ENCODE peak calls at places on chromosomes 4 and X, in ten cellular contexts. One of them, this sample, is unnamed.
A peak's percentile ranks its signal among the peaks of the same experiment; 100 is the strongest.

GRCh38 chrX:80022363-80023031 is 7.9 kb downstream of the TBX22 start:
- DNase-seq in tibial artery: no peak
- DNase-seq in HCT116: no peak
- DNase-seq in AG09309: no peak
- DNase-seq in fibroblast of mammary gland: no peak
- DNase-seq in esophagus squamous epithelium: no peak
- DNase-seq in RWPE2: no peak
- DNase-seq in lung: no peak
- DNase-seq in fibroblast of pulmonary artery: no peak
- DNase-seq in A549: no peak
- DNase-seq in this sample: no peak

GRCh38 chrX:28997716-28998115 is 410.5 kb downstream of the IL1RAPL1 start:
- DNase-seq in tibial artery: no peak
- DNase-seq in HCT116: no peak
- DNase-seq in AG09309: no peak
- DNase-seq in fibroblast of mammary gland: no peak
- DNase-seq in esophagus squamous epithelium: no peak
- DNase-seq in RWPE2: no peak
- DNase-seq in lung: no peak
- DNase-seq in fibroblast of pulmonary artery: peak; percentile 57
- DNase-seq in A549: no peak
- DNase-seq in this sample: no peak

GRCh38 chr4:3077796-3078195 is 3.3 kb downstream of the HTT start:
- DNase-seq in tibial artery: no peak
- DNase-seq in HCT116: no peak
- DNase-seq in AG09309: no peak
- DNase-seq in fibroblast of mammary gland: no peak
- DNase-seq in esophagus squamous epithelium: no peak
- DNase-seq in RWPE2: no peak
- DNase-seq in lung: no peak
- DNase-seq in fibroblast of pulmonary artery: no peak
- DNase-seq in A549: no peak
- DNase-seq in this sample: no peak

GRCh38 chr4:54898941-54899340 is 226.5 kb downstream of the KDR start:
- DNase-seq in tibial artery: no peak
- DNase-seq in HCT116: no peak
- DNase-seq in AG09309: no peak
- DNase-seq in fibroblast of mammary gland: no peak
- DNase-seq in esophagus squamous epithelium: no peak
- DNase-seq in RWPE2: no peak
- DNase-seq in lung: no peak
- DNase-seq in fibroblast of pulmonary artery: no peak
- DNase-seq in A549: no peak
- DNase-seq in this sample: peak; percentile 38

GRCh38 chrX:96704661-96705060 is 20.0 kb downstream of the DIAPH2 start:
- DNase-seq in tibial artery: no peak
- DNase-seq in HCT116: no peak
- DNase-seq in AG09309: no peak
- DNase-seq in fibroblast of mammary gland: peak; percentile 47
- DNase-seq in esophagus squamous epithelium: no peak
- DNase-seq in RWPE2: no peak
- DNase-seq in lung: no peak
- DNase-seq in fibroblast of pulmonary artery: peak; percentile 34
- DNase-seq in A549: no peak
- DNase-seq in this sample: no peak

GRCh38 chrX:12223650-12224049 is 85.4 kb downstream of the FRMPD4 start:
- DNase-seq in tibial artery: no peak
- DNase-seq in HCT116: no peak
- DNase-seq in AG09309: no peak
- DNase-seq in fibroblast of mammary gland: peak; percentile 72
- DNase-seq in esophagus squamous epithelium: no peak
- DNase-seq in RWPE2: no peak
- DNase-seq in lung: no peak
- DNase-seq in fibroblast of pulmonary artery: no peak
- DNase-seq in A549: no peak
- DNase-seq in this sample: no peak

GRCh38 chr4:681736-682451 is 7.1 kb downstream of the SLC49A3 start:
- DNase-seq in tibial artery: no peak
- DNase-seq in HCT116: no peak
- DNase-seq in AG09309: no peak
- DNase-seq in fibroblast of mammary gland: no peak
- DNase-seq in esophagus squamous epithelium: no peak
- DNase-seq in RWPE2: peak; percentile 72
- DNase-seq in lung: peak; percentile 65
- DNase-seq in fibroblast of pulmonary artery: no peak
- DNase-seq in A549: no peak
- DNase-seq in this sample: no peak

GRCh38 chrX:107571296-107571998 is 56.9 kb upstream of the PRPS1 start:
- DNase-seq in tibial artery: peak; percentile 20
- DNase-seq in HCT116: peak; percentile 8
- DNase-seq in AG09309: peak; percentile 65
- DNase-seq in fibroblast of mammary gland: peak; percentile 94
- DNase-seq in esophagus squamous epithelium: no peak
- DNase-seq in RWPE2: peak; percentile 70
- DNase-seq in lung: no peak
- DNase-seq in fibroblast of pulmonary artery: peak; percentile 73
- DNase-seq in A549: peak; percentile 68
- DNase-seq in this sample: peak; percentile 67

GRCh38 chrX:139932077-139932900 is 564 bp downstream of the ATP11C start:
- DNase-seq in tibial artery: peak; percentile 25
- DNase-seq in HCT116: no peak
- DNase-seq in AG09309: no peak
- DNase-seq in fibroblast of mammary gland: no peak
- DNase-seq in esophagus squamous epithelium: no peak
- DNase-seq in RWPE2: peak; percentile 34
- DNase-seq in lung: peak; percentile 29
- DNase-seq in fibroblast of pulmonary artery: peak; percentile 36
- DNase-seq in A549: peak; percentile 33
- DNase-seq in this sample: no peak

GRCh38 chr4:168051526-168051925 is 40.8 kb upstream of the ANXA10 start:
- DNase-seq in tibial artery: no peak
- DNase-seq in HCT116: no peak
- DNase-seq in AG09309: no peak
- DNase-seq in fibroblast of mammary gland: no peak
- DNase-seq in esophagus squamous epithelium: no peak
- DNase-seq in RWPE2: no peak
- DNase-seq in lung: no peak
- DNase-seq in fibroblast of pulmonary artery: no peak
- DNase-seq in A549: no peak
- DNase-seq in this sample: no peak

GRCh38 chr4:26048378-26048882 is 134.4 kb downstream of the SMIM20 start:
- DNase-seq in tibial artery: peak; percentile 81
- DNase-seq in HCT116: no peak
- DNase-seq in AG09309: peak; percentile 71
- DNase-seq in fibroblast of mammary gland: peak; percentile 95
- DNase-seq in esophagus squamous epithelium: no peak
- DNase-seq in RWPE2: no peak
- DNase-seq in lung: peak; percentile 40
- DNase-seq in fibroblast of pulmonary artery: peak; percentile 93
- DNase-seq in A549: no peak
- DNase-seq in this sample: peak; percentile 27

GRCh38 chr4:127335732-127336131 is 297.0 kb upstream of the INTU start:
- DNase-seq in tibial artery: no peak
- DNase-seq in HCT116: no peak
- DNase-seq in AG09309: no peak
- DNase-seq in fibroblast of mammary gland: no peak
- DNase-seq in esophagus squamous epithelium: no peak
- DNase-seq in RWPE2: no peak
- DNase-seq in lung: no peak
- DNase-seq in fibroblast of pulmonary artery: no peak
- DNase-seq in A549: no peak
- DNase-seq in this sample: no peak

GRCh38 chrX:49184294-49185061 is 1.7 kb downstream of the PRICKLE3 start:
- DNase-seq in tibial artery: peak; percentile 92
- DNase-seq in HCT116: peak; percentile 86
- DNase-seq in AG09309: no peak
- DNase-seq in fibroblast of mammary gland: peak; percentile 86
- DNase-seq in esophagus squamous epithelium: no peak
- DNase-seq in RWPE2: peak; percentile 92
- DNase-seq in lung: peak; percentile 92
- DNase-seq in fibroblast of pulmonary artery: peak; percentile 91
- DNase-seq in A549: peak; percentile 69
- DNase-seq in this sample: peak; percentile 58

GRCh38 chrX:26918633-26919032 is 544.5 kb downstream of the PPP4R3C start:
- DNase-seq in tibial artery: no peak
- DNase-seq in HCT116: peak; percentile 12
- DNase-seq in AG09309: no peak
- DNase-seq in fibroblast of mammary gland: peak; percentile 2
- DNase-seq in esophagus squamous epithelium: no peak
- DNase-seq in RWPE2: no peak
- DNase-seq in lung: no peak
- DNase-seq in fibroblast of pulmonary artery: peak; percentile 18
- DNase-seq in A549: no peak
- DNase-seq in this sample: no peak

GRCh38 chrX:155766321-155766720 is 114.8 kb upstream of the VAMP7 start:
- DNase-seq in tibial artery: no peak
- DNase-seq in HCT116: no peak
- DNase-seq in AG09309: no peak
- DNase-seq in fibroblast of mammary gland: no peak
- DNase-seq in esophagus squamous epithelium: no peak
- DNase-seq in RWPE2: no peak
- DNase-seq in lung: no peak
- DNase-seq in fibroblast of pulmonary artery: no peak
- DNase-seq in A549: no peak
- DNase-seq in this sample: no peak
- H3K4me3 ChIP-seq in tibial artery: no peak overlapping the region
- H3K4me3 ChIP-seq in HCT116: no peak overlapping the region
- H3K4me3 ChIP-seq in AG09309: no peak overlapping the region
- H3K4me3 ChIP-seq in fibroblast of mammary gland: no peak overlapping the region
- H3K4me3 ChIP-seq in esophagus squamous epithelium: no peak overlapping the region
- H3K4me3 ChIP-seq in RWPE2: no peak overlapping the region
- H3K4me3 ChIP-seq in lung: no peak overlapping the region
- H3K4me3 ChIP-seq in fibroblast of pulmonary artery: no peak overlapping the region
- H3K4me3 ChIP-seq in A549: no peak overlapping the region
- H3K4me3 ChIP-seq in this sample: no peak overlapping the region

GRCh38 chrX:65576160-65576559 is 41.6 kb upstream of the LAS1L start:
- DNase-seq in tibial artery: no peak
- DNase-seq in HCT116: no peak
- DNase-seq in AG09309: no peak
- DNase-seq in fibroblast of mammary gland: no peak
- DNase-seq in esophagus squamous epithelium: no peak
- DNase-seq in RWPE2: no peak
- DNase-seq in lung: no peak
- DNase-seq in fibroblast of pulmonary artery: no peak
- DNase-seq in A549: no peak
- DNase-seq in this sample: no peak

GRCh38 chrX:65582450-65583082 is 48.0 kb upstream of the LAS1L start:
- DNase-seq in tibial artery: no peak
- DNase-seq in HCT116: no peak
- DNase-seq in AG09309: no peak
- DNase-seq in fibroblast of mammary gland: no peak
- DNase-seq in esophagus squamous epithelium: no peak
- DNase-seq in RWPE2: no peak
- DNase-seq in lung: no peak
- DNase-seq in fibroblast of pulmonary artery: no peak
- DNase-seq in A549: no peak
- DNase-seq in this sample: no peak

GRCh38 chrX:65586491-65586890 is 51.9 kb upstream of the LAS1L start:
- DNase-seq in tibial artery: no peak
- DNase-seq in HCT116: no peak
- DNase-seq in AG09309: peak; percentile 24
- DNase-seq in fibroblast of mammary gland: peak; percentile 61
- DNase-seq in esophagus squamous epithelium: no peak
- DNase-seq in RWPE2: no peak
- DNase-seq in lung: no peak
- DNase-seq in fibroblast of pulmonary artery: peak; percentile 36
- DNase-seq in A549: no peak
- DNase-seq in this sample: no peak

GRCh38 chrX:65578346-65578745 is 43.8 kb upstream of the LAS1L start:
- DNase-seq in tibial artery: no peak
- DNase-seq in HCT116: no peak
- DNase-seq in AG09309: no peak
- DNase-seq in fibroblast of mammary gland: no peak
- DNase-seq in esophagus squamous epithelium: no peak
- DNase-seq in RWPE2: no peak
- DNase-seq in lung: no peak
- DNase-seq in fibroblast of pulmonary artery: no peak
- DNase-seq in A549: no peak
- DNase-seq in this sample: no peak

GRCh38 chrX:65581661-65582339 is 47.2 kb upstream of the LAS1L start:
- DNase-seq in tibial artery: peak; percentile 51
- DNase-seq in HCT116: peak; percentile 48
- DNase-seq in AG09309: peak; percentile 11
- DNase-seq in fibroblast of mammary gland: peak; percentile 68
- DNase-seq in esophagus squamous epithelium: no peak
- DNase-seq in RWPE2: no peak
- DNase-seq in lung: peak; percentile 76
- DNase-seq in fibroblast of pulmonary artery: peak; percentile 76
- DNase-seq in A549: peak; percentile 59
- DNase-seq in this sample: peak; percentile 57
- TF ChIP-seq CTCF in tibial artery: peak; percentile 65
- TF ChIP-seq CTCF in HCT116: peak; percentile 75
- TF ChIP-seq CTCF in AG09309: peak; percentile 81
- TF ChIP-seq CTCF in fibroblast of mammary gland: peak; percentile 85
- TF ChIP-seq CTCF in esophagus squamous epithelium: peak; percentile 76
- TF ChIP-seq CTCF in RWPE2: peak; percentile 66
- TF ChIP-seq CTCF in lung: peak; percentile 81
- TF ChIP-seq CTCF in fibroblast of pulmonary artery: peak; percentile 64
- TF ChIP-seq CTCF in A549: peak; percentile 74
- TF ChIP-seq CTCF in this sample: peak; percentile 72

GRCh38 chr4:66921433-66921832 is 623.9 kb downstream of the CENPC start:
- DNase-seq in tibial artery: no peak
- DNase-seq in HCT116: no peak
- DNase-seq in AG09309: no peak
- DNase-seq in fibroblast of mammary gland: no peak
- DNase-seq in esophagus squamous epithelium: no peak
- DNase-seq in RWPE2: no peak
- DNase-seq in lung: no peak
- DNase-seq in fibroblast of pulmonary artery: no peak
- DNase-seq in A549: no peak
- DNase-seq in this sample: no peak
- H3K4me3 ChIP-seq in tibial artery: no peak overlapping the region
- H3K4me3 ChIP-seq in HCT116: no peak overlapping the region
- H3K4me3 ChIP-seq in AG09309: no peak overlapping the region
- H3K4me3 ChIP-seq in fibroblast of mammary gland: no peak overlapping the region
- H3K4me3 ChIP-seq in esophagus squamous epithelium: no peak overlapping the region
- H3K4me3 ChIP-seq in RWPE2: no peak overlapping the region
- H3K4me3 ChIP-seq in lung: no peak overlapping the region
- H3K4me3 ChIP-seq in fibroblast of pulmonary artery: no peak overlapping the region
- H3K4me3 ChIP-seq in A549: no peak overlapping the region
- H3K4me3 ChIP-seq in this sample: no peak overlapping the region

DNA sequence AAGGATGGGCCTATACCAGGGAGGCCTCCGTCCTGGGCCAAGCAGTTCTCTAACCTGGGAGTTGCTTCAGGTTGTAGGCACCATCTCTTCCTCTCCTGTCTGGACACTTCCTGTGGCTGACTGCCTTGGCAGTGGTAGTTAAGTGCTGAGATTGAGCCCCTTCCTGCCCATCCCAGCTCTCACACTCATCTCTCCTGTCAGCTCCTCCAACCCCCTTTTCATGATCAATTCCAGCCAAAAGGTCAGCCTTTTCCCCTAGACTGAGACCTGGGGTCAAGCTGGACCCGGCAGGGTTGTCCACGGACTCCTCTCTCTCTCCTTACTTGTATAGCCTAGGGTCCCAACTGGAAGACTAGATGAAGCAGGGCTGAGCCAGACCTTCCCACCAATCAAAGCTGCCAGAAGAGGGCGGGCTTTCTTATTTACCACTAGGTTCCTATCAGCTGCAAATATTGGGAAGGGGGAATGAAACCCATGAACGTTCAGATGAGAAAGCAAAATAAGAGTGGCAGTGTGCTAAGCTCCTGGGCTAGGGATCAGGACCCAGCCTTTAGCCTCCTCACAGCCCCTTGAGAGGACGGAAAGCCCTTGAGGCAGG is 34.5 kb downstream of the KDM5C start:
- DNase-seq in tibial artery: no peak
- DNase-seq in HCT116: no peak
- DNase-seq in AG09309: no peak
- DNase-seq in fibroblast of mammary gland: peak; percentile 11
- DNase-seq in esophagus squamous epithelium: no peak
- DNase-seq in RWPE2: no peak
- DNase-seq in lung: no peak
- DNase-seq in fibroblast of pulmonary artery: peak; percentile 3
- DNase-seq in A549: no peak
- DNase-seq in this sample: no peak
- TF ChIP-seq CTCF in tibial artery: no peak
- TF ChIP-seq CTCF in HCT116: peak; percentile 41
- TF ChIP-seq CTCF in AG09309: peak; percentile 9
- TF ChIP-seq CTCF in fibroblast of mammary gland: peak; percentile 29
- TF ChIP-seq CTCF in esophagus squamous epithelium: no peak
- TF ChIP-seq CTCF in RWPE2: peak; percentile 13
- TF ChIP-seq CTCF in lung: no peak
- TF ChIP-seq CTCF in fibroblast of pulmonary artery: peak; percentile 10
- TF ChIP-seq CTCF in A549: peak; percentile 13
- TF ChIP-seq CTCF in this sample: peak; percentile 32